ENCODE peak calls at places on chromosome 10, in seven cellular contexts. F, V, H, G, D, Y and R are unnamed samples.
A peak's percentile ranks its signal among the peaks of the same experiment; 100 is the strongest.

GRCh38 chr10:132409667-132410028 is 12.6 kb downstream of the PWWP2B start:
- DNase-seq in F (no peak), V (no peak), H (no peak), G (no peak), D (no peak), Y (no peak), R (no peak)

GRCh38 chr10:96721207-96721572 is 876 bp upstream of the PIK3AP1 start:
- DNase-seq in F (no peak), V (no peak), H (no peak), G (no peak), D (no peak), Y (no peak), R (no peak)

GRCh38 chr10:13882112-13882711 is 295.4 kb downstream of the PRPF18 start:
- DNase-seq in F (no peak), V (peak; percentile 91), H (no peak), G (no peak), D (no peak), Y (no peak), R (no peak)

GRCh38 chr10:11936389-11937152 is 106.0 kb downstream of the UPF2 start:
- DNase-seq in F (no peak), V (no peak), H (no peak), G (no peak), D (no peak), Y (no peak), R (no peak)

GRCh38 chr10:91340613-91341362 is 69.4 kb upstream of the HECTD2 start:
- DNase-seq in F (no peak), V (peak; percentile 67), H (no peak), G (no peak), D (no peak), Y (peak; percentile 2), R (no peak)

GRCh38 chr10:22341190-22341935 is 3.9 kb upstream of the SPAG6 start:
- DNase-seq in F (no peak), V (no peak), H (no peak), G (no peak), D (no peak), Y (no peak), R (no peak)

GRCh38 chr10:133162910-133163856 is 3.2 kb downstream of the KNDC1 start:
- DNase-seq in F (no peak), V (no peak), H (no peak), G (no peak), D (no peak), Y (no peak), R (no peak)

GRCh38 chr10:80163741-80164341 is 31.3 kb downstream of the PLAC9 start:
- DNase-seq in F (no peak), V (peak; percentile 100), H (no peak), G (peak; percentile 79), D (no peak), Y (no peak), R (no peak)

GRCh38 chr10:130470286-130470685 is 334.1 kb downstream of the GLRX3 start:
- DNase-seq in F (no peak), V (no peak), H (no peak), G (no peak), D (no peak), Y (no peak), R (no peak)